ENCODE peak calls at places on chromosomes 16 and 17, in nine cellular contexts. H is transverse colon; U is GM23338; X is cardiac fibroblast; F is thoracic aorta; M is CD8-positive, alpha-beta T cell; T is cardiac muscle cell; I is HFF-Myc; Z is GM10248. C is an unnamed sample.

GRCh38 chr17:13977837-13978236 is 91.5 kb upstream of the COX10 start:
- DNase-seq in U (peak; percentile 19), M (no peak), Z (no peak), I (no peak), F (no peak), H (no peak), X (no peak), T (no peak), C (no peak)

GRCh38 chr16:59586331-59586730 is 852.2 kb upstream of the GOT2 start:
- DNase-seq in U (no peak), H (no peak), F (no peak), M (no peak), Z (no peak), I (no peak), X (no peak), T (no peak), C (no peak)

GRCh38 chr16:80023865-80024264 is 423.3 kb upstream of the MAF start:
- DNase-seq in U (no peak), I (no peak), X (peak; percentile 68), T (no peak), Z (no peak), H (no peak), F (no peak), M (no peak), C (no peak)

GRCh38 chr17:15311996-15312395 is 29.4 kb downstream of the TEKT3 start:
- DNase-seq in H (no peak), T (no peak), Z (no peak), M (no peak), U (no peak), F (no peak), I (no peak), X (no peak), C (no peak)

GRCh38 chr16:77788196-77789084 is at the start of gene VAT1L:
- DNase-seq in X (peak; percentile 58), M (no peak), T (peak; percentile 52), F (no peak), H (no peak), U (peak; percentile 78), I (no peak), Z (no peak), C (peak; percentile 38)

GRCh38 chr16:21274172-21274726 is 3.8 kb downstream of the CRYM start:
- DNase-seq in T (no peak), H (no peak), I (no peak), M (no peak), U (no peak), Z (no peak), X (no peak), F (no peak), C (no peak)

GRCh38 chr17:77349976-77350830 is 209.4 kb downstream of the SEC14L1 start:
- DNase-seq in T (no peak), X (peak; percentile 76), I (peak; percentile 70), F (no peak), H (no peak), U (no peak), M (no peak), Z (peak; percentile 9), C (no peak)

GRCh38 chr16:59385953-59386352 is 651.8 kb upstream of the GOT2 start:
- DNase-seq in X (peak; percentile 69), M (no peak), U (no peak), Z (no peak), I (peak; percentile 11), F (no peak), H (no peak), T (no peak), C (no peak)

GRCh38 chr17:33896309-33896708 is 358.8 kb upstream of the CCL2 start:
- DNase-seq in M (no peak), X (no peak), F (no peak), Z (no peak), H (no peak), T (no peak), I (no peak), U (peak; percentile 22), C (no peak)

GRCh38 chr17:21166599-21167265 is 40.0 kb downstream of the DHRS7B start:
- DNase-seq in F (no peak), X (peak; percentile 28), U (no peak), M (no peak), I (no peak), T (no peak), Z (no peak), H (no peak), C (no peak)

GRCh38 chr17:1916963-1917715 is 87.3 kb downstream of the RPA1 start:
- DNase-seq in H (no peak), U (no peak), X (no peak), I (no peak), F (no peak), Z (no peak), M (no peak), T (no peak), C (no peak)

GRCh38 chr17:47952181-47953021 is 5.3 kb downstream of the PRR15L start:
- DNase-seq in X (no peak), U (no peak), Z (no peak), H (peak; percentile 86), M (no peak), I (no peak), T (no peak), F (no peak), C (no peak)

GRCh38 chr16:15604460-15605390 is 38.2 kb downstream of the MARF1 start:
- DNase-seq in I (no peak), X (no peak), Z (no peak), H (no peak), F (no peak), U (no peak), T (no peak), M (no peak), C (no peak)

GRCh38 chr16:85004587-85005205 is 6.6 kb downstream of the ZDHHC7 start:
- DNase-seq in X (peak; percentile 92), I (no peak), F (peak; percentile 32), H (no peak), M (no peak), U (no peak), T (no peak), Z (no peak), C (no peak)

DNA sequence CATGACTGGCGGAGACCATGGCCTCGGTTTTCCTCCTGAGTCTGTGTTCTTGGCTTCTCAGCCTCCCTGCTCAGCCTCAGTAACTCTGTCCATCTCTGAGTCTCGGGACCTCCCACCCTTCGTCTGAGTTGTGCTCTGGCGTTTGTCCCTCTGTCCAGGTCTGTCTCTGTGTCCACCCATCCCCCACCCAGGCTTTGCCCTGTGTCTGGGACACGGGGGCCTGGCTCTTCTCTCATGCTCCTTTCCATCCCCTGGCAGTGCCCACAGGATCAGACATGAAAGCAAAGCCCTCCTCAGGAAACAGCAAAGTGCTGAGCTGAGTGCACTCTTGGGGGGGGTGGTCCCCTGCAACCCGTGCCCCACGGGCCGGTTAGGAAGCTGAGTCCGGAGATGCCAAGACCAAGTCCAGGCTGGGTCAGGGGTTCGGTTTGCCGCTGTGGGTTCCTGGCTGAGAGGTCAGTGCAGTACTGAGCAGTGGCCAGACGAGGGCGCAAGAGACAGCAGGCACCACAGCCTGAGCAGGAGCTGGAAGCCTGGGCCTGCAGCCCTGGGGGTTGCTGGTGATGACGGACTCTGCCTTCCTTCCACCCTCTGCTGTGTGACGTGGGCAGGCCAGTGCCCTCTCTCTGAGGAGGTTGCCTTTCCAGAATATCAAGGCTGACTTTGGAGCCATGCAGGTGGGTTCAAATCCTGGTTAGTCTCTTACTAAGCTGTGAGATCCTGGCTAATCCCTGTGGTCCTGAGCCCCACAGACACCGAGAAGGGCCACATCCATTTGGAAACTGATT is 2.5 kb downstream of the P2RX1 start:
- DNase-seq in T (peak; percentile 80), F (no peak), H (peak; percentile 88), I (no peak), M (peak; percentile 71), Z (peak; percentile 89), U (peak; percentile 83), X (peak; percentile 79), C (peak; percentile 91)
- TF ChIP-seq CTCF in T (peak; percentile 98), F (peak; percentile 99), H (peak; percentile 97), I (peak; percentile 98), M (peak; percentile 94), Z (peak; percentile 99), U (peak; percentile 87), X (peak; percentile 98), C (peak; percentile 93)

DNA sequence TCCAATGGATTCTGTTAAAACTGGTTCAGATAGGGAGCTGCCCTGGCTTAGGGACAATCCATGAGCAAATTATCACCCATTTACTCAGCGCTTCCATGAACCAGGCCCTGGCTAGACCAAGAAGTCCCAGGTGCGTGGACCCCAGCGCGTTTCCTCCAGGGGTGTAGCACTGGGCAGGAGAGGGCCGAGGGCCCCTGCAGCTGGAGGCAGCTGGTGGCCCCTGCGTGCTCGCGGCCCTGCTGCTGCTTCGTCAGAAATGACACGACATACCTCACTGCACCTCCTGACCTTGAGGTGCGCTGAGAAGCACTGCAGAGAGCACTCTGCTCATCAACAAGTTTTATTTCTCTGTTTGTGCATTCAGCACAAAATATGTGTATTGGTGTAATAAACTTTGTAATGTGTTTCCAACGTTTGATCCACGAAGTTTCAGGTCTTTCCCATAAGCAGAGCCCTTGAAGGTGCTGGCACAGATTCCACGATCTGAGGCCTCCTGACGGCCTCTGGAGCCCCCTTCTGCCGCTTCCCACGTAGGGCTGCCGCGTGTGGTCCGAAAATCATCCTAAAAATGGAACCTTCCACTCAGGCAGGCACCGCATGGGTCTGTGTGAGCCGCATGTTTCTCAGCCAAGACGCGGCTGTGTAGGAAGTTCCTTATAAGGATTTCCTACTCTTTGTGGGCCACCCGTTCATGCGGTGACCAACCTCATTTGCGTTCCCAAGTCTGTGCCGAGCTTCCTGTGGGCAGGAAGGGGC is 50.8 kb upstream of the ZCCHC14 start:
- DNase-seq in M (no peak), T (no peak), Z (no peak), H (no peak), X (peak; percentile 42), F (no peak), I (no peak), U (no peak), C (no peak)
- TF ChIP-seq CTCF in M (no peak), T (peak; percentile 14), Z (no peak), H (no peak), X (peak; percentile 17), F (no peak), I (no peak), U (no peak), C (no peak)

DNA sequence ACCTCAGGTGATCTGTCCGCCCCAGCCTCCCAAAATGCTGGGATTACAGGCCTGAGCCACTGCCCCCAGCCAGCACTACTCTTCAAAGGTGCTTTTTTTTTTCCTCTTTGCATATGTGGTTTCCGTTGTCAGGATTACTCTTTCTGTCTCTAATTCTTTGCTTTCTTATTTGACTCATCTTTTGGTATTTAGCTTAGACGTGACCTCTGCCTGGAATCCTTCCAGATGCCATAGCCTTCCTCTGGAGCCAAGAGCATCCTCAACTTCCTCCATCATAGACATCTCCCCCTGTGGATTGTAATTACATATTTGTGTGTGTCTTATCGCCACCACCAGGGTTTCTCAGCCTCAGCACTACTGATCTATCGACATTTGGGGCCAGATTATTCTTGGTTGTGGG is 84.4 kb upstream of the XYLT1 start:
- DNase-seq in F (no peak), M (no peak), T (no peak), I (peak; percentile 66), X (peak; percentile 68), Z (no peak), U (no peak), H (no peak), C (no peak)
- TF ChIP-seq CTCF in F (no peak), M (no peak), T (no peak), I (no peak), X (no peak), Z (no peak), U (no peak), H (no peak), C (no peak)

DNA sequence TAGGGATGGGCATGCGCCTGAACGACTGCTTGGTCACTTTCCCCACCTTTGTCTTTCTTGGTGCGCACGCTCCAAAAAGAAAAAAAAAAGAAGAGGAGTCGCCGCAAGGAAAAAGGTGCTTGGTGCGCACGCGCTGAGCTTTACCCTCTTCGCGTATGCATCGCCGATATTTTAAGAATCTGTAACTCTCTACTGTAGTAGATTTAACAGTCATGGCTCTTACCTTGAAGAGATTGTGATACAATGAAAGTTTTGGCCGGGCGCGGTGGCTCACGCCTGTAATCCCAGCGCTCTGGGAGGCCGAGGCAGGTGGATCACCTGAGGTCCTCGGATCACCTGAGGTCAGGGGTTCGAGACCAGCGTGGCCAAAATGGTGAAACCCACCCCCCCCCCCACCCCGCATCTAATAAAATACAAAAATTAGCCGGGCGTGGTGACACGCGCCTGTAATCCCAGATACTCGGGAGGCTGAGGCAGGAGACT is 609 bp upstream of the FXR2 start:
- DNase-seq in X (no peak), F (no peak), Z (no peak), U (no peak), H (no peak), I (no peak), T (no peak), M (no peak), C (no peak)
- TF ChIP-seq CTCF in X (no peak), F (no peak), Z (no peak), U (no peak), H (no peak), I (no peak), T (no peak), M (no peak), C (no peak)